ENCODE peak calls at places on chromosomes 12 and 14, in four cellular contexts. One of them, this sample, is unnamed.

GRCh38 chr12:43789941-43790340 is 16.2 kb downstream of the TWF1 start:
- DNase-seq in brain microvascular endothelial cell: no peak
- DNase-seq in heart right ventricle: no peak
- DNase-seq in lower lobe of right lung: no peak
- DNase-seq in this sample: no peak

GRCh38 chr14:54920052-54920451 is 17.4 kb upstream of the GCH1 start:
- DNase-seq in brain microvascular endothelial cell: no peak
- DNase-seq in heart right ventricle: no peak
- DNase-seq in lower lobe of right lung: no peak
- DNase-seq in this sample: no peak

GRCh38 chr12:28517101-28517500 is 326.8 kb downstream of the CCDC91 start:
- DNase-seq in brain microvascular endothelial cell: no peak
- DNase-seq in heart right ventricle: no peak
- DNase-seq in lower lobe of right lung: no peak
- DNase-seq in this sample: no peak

GRCh38 chr12:40464121-40464520 is 228.1 kb upstream of the CNTN1 start:
- DNase-seq in brain microvascular endothelial cell: no peak
- DNase-seq in heart right ventricle: no peak
- DNase-seq in lower lobe of right lung: no peak
- DNase-seq in this sample: no peak

GRCh38 chr12:75315518-75315917 is 14.6 kb downstream of the CAPS2 start:
- DNase-seq in brain microvascular endothelial cell: peak; percentile 71
- DNase-seq in heart right ventricle: no peak
- DNase-seq in lower lobe of right lung: no peak
- DNase-seq in this sample: peak; percentile 44

GRCh38 chr14:32559048-32559447 is 229.9 kb downstream of the AKAP6 start:
- DNase-seq in brain microvascular endothelial cell: no peak
- DNase-seq in heart right ventricle: no peak
- DNase-seq in lower lobe of right lung: no peak
- DNase-seq in this sample: no peak

GRCh38 chr14:75041613-75042012 is 9.7 kb downstream of the MLH3 start:
- DNase-seq in brain microvascular endothelial cell: no peak
- DNase-seq in heart right ventricle: no peak
- DNase-seq in lower lobe of right lung: no peak
- DNase-seq in this sample: no peak

GRCh38 chr14:71179046-71179445 is 271.8 kb downstream of the PCNX1 start:
- DNase-seq in brain microvascular endothelial cell: no peak
- DNase-seq in heart right ventricle: no peak
- DNase-seq in lower lobe of right lung: no peak
- DNase-seq in this sample: no peak

GRCh38 chr12:50110762-50111416 is 1.1 kb upstream of the COX14 start:
- DNase-seq in brain microvascular endothelial cell: no peak
- DNase-seq in heart right ventricle: peak; percentile 76
- DNase-seq in lower lobe of right lung: peak; percentile 83
- DNase-seq in this sample: no peak

GRCh38 chr12:69901141-69901900 is 76.3 kb downstream of the MYRFL start:
- DNase-seq in brain microvascular endothelial cell: no peak
- DNase-seq in heart right ventricle: no peak
- DNase-seq in lower lobe of right lung: no peak
- DNase-seq in this sample: peak; percentile 36

GRCh38 chr12:89439946-89440345 is 84.7 kb downstream of the GALNT4 start:
- DNase-seq in brain microvascular endothelial cell: no peak
- DNase-seq in heart right ventricle: no peak
- DNase-seq in lower lobe of right lung: no peak
- DNase-seq in this sample: no peak

GRCh38 chr14:59358105-59358504 is 107.1 kb downstream of the GPR135 start:
- DNase-seq in brain microvascular endothelial cell: no peak
- DNase-seq in heart right ventricle: peak; percentile 40
- DNase-seq in lower lobe of right lung: no peak
- DNase-seq in this sample: peak; percentile 87
- H3K4me3 ChIP-seq in brain microvascular endothelial cell: no peak overlapping the region
- H3K4me3 ChIP-seq in heart right ventricle: no peak overlapping the region
- H3K4me3 ChIP-seq in lower lobe of right lung: no peak overlapping the region
- H3K4me3 ChIP-seq in this sample: no peak overlapping the region

DNA sequence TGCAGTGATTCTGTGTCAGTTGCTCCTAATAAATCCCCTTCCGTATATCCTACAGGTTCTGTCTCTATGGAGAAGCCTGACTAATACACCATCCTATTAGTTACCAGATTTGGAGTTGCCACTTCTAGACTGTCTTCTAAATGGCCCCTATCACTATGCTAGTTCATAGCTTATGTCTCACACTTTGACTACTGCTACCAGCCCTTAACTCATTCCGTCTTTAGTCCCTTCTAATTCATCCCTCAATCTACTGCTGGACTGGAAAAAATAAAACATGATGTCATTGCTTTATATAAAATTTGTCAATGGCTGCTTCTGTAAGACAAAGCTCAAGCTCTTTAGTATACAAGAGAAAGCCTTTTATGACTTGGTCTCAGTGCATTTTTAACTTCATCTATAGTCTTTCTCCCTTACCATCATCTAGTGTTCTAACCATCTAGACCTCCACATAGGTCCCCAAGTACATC is 99.5 kb downstream of the PPP1R12A start:
- DNase-seq in brain microvascular endothelial cell: no peak
- DNase-seq in heart right ventricle: no peak
- DNase-seq in lower lobe of right lung: no peak
- DNase-seq in this sample: no peak
- H3K36me3 ChIP-seq in brain microvascular endothelial cell: peaks cover 11% of the 10 kb centered on the region
- H3K36me3 ChIP-seq in heart right ventricle: peaks cover 8% of the 10 kb centered on the region
- H3K36me3 ChIP-seq in lower lobe of right lung: peaks cover 19% of the 10 kb centered on the region
- H3K36me3 ChIP-seq in this sample: peaks cover 8% of the 10 kb centered on the region

GRCh38 chr12:108629156-108629555 is 4.5 kb downstream of the SELPLG start:
- DNase-seq in brain microvascular endothelial cell: no peak
- DNase-seq in heart right ventricle: no peak
- DNase-seq in lower lobe of right lung: no peak
- DNase-seq in this sample: no peak

GRCh38 chr12:108629824-108630476 is 3.7 kb downstream of the SELPLG start:
- DNase-seq in brain microvascular endothelial cell: peak; percentile 81
- DNase-seq in heart right ventricle: no peak
- DNase-seq in lower lobe of right lung: peak; percentile 79
- DNase-seq in this sample: peak; percentile 53

GRCh38 chr12:108633081-108633533 is 587 bp downstream of the SELPLG start:
- DNase-seq in brain microvascular endothelial cell: no peak
- DNase-seq in heart right ventricle: no peak
- DNase-seq in lower lobe of right lung: no peak
- DNase-seq in this sample: no peak

GRCh38 chr12:108633534-108634224 is at the start of gene SELPLG:
- DNase-seq in brain microvascular endothelial cell: no peak
- DNase-seq in heart right ventricle: peak; percentile 56
- DNase-seq in lower lobe of right lung: peak; percentile 95
- DNase-seq in this sample: no peak

DNA sequence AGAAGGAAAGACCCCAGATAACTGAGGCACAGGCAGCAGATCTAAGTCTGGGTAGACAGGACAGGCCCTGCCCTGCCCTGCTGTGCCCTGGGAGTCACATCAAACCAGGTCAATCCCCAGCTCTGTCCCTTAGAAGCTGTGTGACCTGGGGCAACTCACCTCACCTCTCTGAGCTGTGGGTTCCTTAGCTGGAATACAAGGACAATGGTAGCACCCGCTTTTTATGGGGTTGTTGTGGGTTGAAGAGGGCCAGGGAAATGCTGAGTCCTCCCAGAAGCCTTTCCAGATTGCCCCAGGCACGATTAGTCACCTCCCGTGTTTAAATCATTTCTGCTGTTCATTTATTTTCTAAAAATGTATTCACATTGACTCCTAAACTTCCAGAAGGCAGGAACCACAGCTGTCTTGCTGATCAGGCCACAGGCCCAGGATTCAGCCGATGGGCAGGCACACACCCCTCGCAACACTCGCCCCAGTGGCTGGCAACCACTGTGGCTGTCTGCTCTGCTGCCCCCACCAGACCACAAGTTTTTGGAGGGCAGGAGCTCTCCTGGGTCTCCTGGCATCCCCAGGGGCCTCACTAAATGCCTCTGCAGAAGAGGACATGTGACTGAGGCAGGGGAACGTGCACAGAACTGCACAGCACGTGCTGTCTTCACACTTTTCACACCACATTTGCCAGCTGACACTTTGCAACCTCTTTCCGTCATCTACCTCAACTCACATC is 3.0 kb downstream of the SELPLG start:
- DNase-seq in brain microvascular endothelial cell: no peak
- DNase-seq in heart right ventricle: no peak
- DNase-seq in lower lobe of right lung: no peak
- DNase-seq in this sample: peak; percentile 84
- TF ChIP-seq CTCF in brain microvascular endothelial cell: no peak
- TF ChIP-seq CTCF in heart right ventricle: no peak
- TF ChIP-seq CTCF in lower lobe of right lung: no peak
- TF ChIP-seq CTCF in this sample: no peak

DNA sequence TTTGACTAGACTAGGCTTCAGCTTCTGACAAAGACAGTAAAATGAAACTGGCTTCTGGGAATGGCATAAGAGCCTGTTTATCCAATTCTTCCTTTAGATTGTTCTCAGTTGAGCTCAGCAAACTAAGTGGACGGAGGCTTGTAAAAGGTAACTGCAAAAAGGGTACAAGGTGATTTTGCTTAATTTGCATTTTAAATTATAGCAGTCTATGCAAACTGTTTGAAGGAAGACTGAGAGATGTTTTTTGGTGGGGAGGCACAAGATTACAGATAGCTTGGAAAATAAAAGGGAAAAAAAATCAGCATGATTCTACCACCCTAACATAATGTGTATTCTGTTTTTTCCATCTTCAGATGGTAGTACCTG is 5.0 kb downstream of the SUSD6 start:
- DNase-seq in brain microvascular endothelial cell: no peak
- DNase-seq in heart right ventricle: no peak
- DNase-seq in lower lobe of right lung: no peak
- DNase-seq in this sample: no peak
- H3K4me3 ChIP-seq in brain microvascular endothelial cell: no peak overlapping the region
- H3K4me3 ChIP-seq in heart right ventricle: no peak overlapping the region
- H3K4me3 ChIP-seq in lower lobe of right lung: peak overlapping the region; percentile 28
- H3K4me3 ChIP-seq in this sample: peak overlapping the region; percentile 13

GRCh38 chr14:104879983-104880565 is 15.0 kb downstream of the CEP170B start:
- DNase-seq in brain microvascular endothelial cell: no peak
- DNase-seq in heart right ventricle: peak; percentile 9
- DNase-seq in lower lobe of right lung: peak; percentile 45
- DNase-seq in this sample: no peak
- H3K36me3 ChIP-seq in brain microvascular endothelial cell: peaks cover 23% of the 10 kb centered on the region
- H3K36me3 ChIP-seq in heart right ventricle: no peaks in the 10 kb centered on the region
- H3K36me3 ChIP-seq in lower lobe of right lung: peaks cover 36% of the 10 kb centered on the region
- H3K36me3 ChIP-seq in this sample: peaks cover 26% of the 10 kb centered on the region